ENCODE peak calls at places on chromosomes 4 and X, in five cellular contexts. G is stomach, T is right lobe of liver, C is left lung, X is ascending aorta. S is an unnamed sample.

GRCh38 chrX:125786306-125786705 is 379.8 kb downstream of the DCAF12L2 start:
- DNase-seq in C (no peak), X (no peak), G (no peak), T (no peak), S (no peak)

GRCh38 chr4:184838249-184839074 is 12.7 kb upstream of the ACSL1 start:
- DNase-seq in X (no peak), C (no peak), T (no peak), G (no peak), S (no peak)

GRCh38 chrX:100994352-100995281 is 25.1 kb downstream of the ARL13A start:
- DNase-seq in G (no peak), C (no peak), T (no peak), X (no peak), S (no peak)

GRCh38 chr4:4439782-4440181 is 52.9 kb downstream of the NSG1 start:
- DNase-seq in C (no peak), T (no peak), X (no peak), G (no peak), S (no peak)

GRCh38 chr4:138096384-138097062 is 145.6 kb downstream of the SLC7A11 start:
- DNase-seq in C (no peak), X (no peak), G (no peak), T (no peak), S (no peak)

GRCh38 chrX:38519651-38520050 is 41.7 kb upstream of the TSPAN7 start:
- DNase-seq in X (no peak), G (no peak), C (no peak), T (no peak), S (no peak)

GRCh38 chr4:19982556-19982955 is 269.1 kb upstream of the SLIT2 start:
- DNase-seq in X (no peak), T (no peak), C (no peak), G (no peak), S (no peak)

GRCh38 chr4:144267084-144267483 is 126.6 kb upstream of the GYPA start:
- DNase-seq in T (no peak), G (no peak), C (no peak), X (no peak), S (no peak)

GRCh38 chr4:181692965-181693364 is 550.2 kb upstream of the TENM3 start:
- DNase-seq in G (no peak), T (no peak), C (no peak), X (no peak), S (no peak)

GRCh38 chr4:179596621-179597020 is 2154.4 kb upstream of the AGA start:
- DNase-seq in T (no peak), X (no peak), C (no peak), G (no peak), S (no peak)

GRCh38 chrX:139204903-139205667 is 325.5 kb upstream of the F9 start:
- DNase-seq in G (peak; percentile 73), C (no peak), X (no peak), T (peak; percentile 41), S (peak; percentile 24)

GRCh38 chr4:84218002-84218401 is 281.1 kb downstream of the NKX6-1 start:
- DNase-seq in X (no peak), G (no peak), C (no peak), T (no peak), S (no peak)

GRCh38 chrX:2700405-2701320 is 9.6 kb downstream of the CD99 start:
- DNase-seq in G (no peak), C (no peak), X (no peak), T (no peak), S (no peak)

GRCh38 chr4:32485976-32486375 is 1765.8 kb downstream of the PCDH7 start:
- DNase-seq in T (no peak), G (no peak), C (no peak), X (no peak), S (no peak)

GRCh38 chr4:156607198-156607498 is 364.5 kb downstream of the PDGFC start:
- DNase-seq in T (no peak), X (no peak), C (no peak), G (no peak), S (no peak)

GRCh38 chr4:15396157-15396800 is 31.6 kb upstream of the C1QTNF7 start:
- DNase-seq in X (no peak), T (no peak), G (peak; percentile 32), C (peak; percentile 39), S (peak; percentile 38)

GRCh38 chr4:76733380-76733779 is 164.6 kb downstream of the SOWAHB start:
- DNase-seq in C (no peak), T (no peak), G (peak; percentile 73), X (no peak), S (no peak)

GRCh38 chrX:1322393-1322792 is 14.2 kb upstream of the IL3RA start:
- DNase-seq in G (no peak), T (no peak), X (no peak), C (no peak), S (no peak)

GRCh38 chr4:61462451-61463326 is 262.6 kb downstream of the ADGRL3 start:
- DNase-seq in G (peak; percentile 28), T (no peak), C (no peak), X (no peak), S (no peak)

GRCh38 chr4:119833611-119834010 is 205.0 kb upstream of the PDE5A start:
- DNase-seq in X (peak; percentile 66), G (no peak), C (no peak), T (no peak), S (no peak)

GRCh38 chr4:169221662-169222061 is 49.1 kb downstream of the SH3RF1 start:
- DNase-seq in G (no peak), X (no peak), C (no peak), T (no peak), S (no peak)

GRCh38 chr4:17521595-17521994 is 6.6 kb downstream of the CLRN2 start:
- DNase-seq in X (no peak), T (no peak), C (no peak), G (no peak), S (no peak)

GRCh38 chr4:142817442-142817841 is 28.7 kb downstream of the INPP4B start:
- DNase-seq in X (peak; percentile 81), G (no peak), T (no peak), C (no peak), S (no peak)

GRCh38 chrX:119410027-119410819 is 11.1 kb downstream of the SLC25A43 start:
- DNase-seq in T (peak; percentile 56), C (peak; percentile 67), G (peak; percentile 60), X (peak; percentile 65), S (peak; percentile 83)

GRCh38 chrX:22585831-22586230 is 313.1 kb downstream of the CBLL2 start:
- DNase-seq in T (no peak), C (no peak), X (no peak), G (no peak), S (no peak)

GRCh38 chr4:146389561-146389960 is 132.2 kb downstream of the SLC10A7 start:
- DNase-seq in C (no peak), T (no peak), G (no peak), X (no peak), S (no peak)

GRCh38 chrX:26783512-26784225 is 567.7 kb downstream of the MAGEB5 start:
- DNase-seq in G (peak; percentile 36), C (no peak), X (no peak), T (no peak), S (peak; percentile 19)

GRCh38 chr4:19497692-19498091 is 754.0 kb upstream of the SLIT2 start:
- DNase-seq in X (no peak), G (no peak), C (no peak), T (no peak), S (no peak)

GRCh38 chrX:63561425-63561824 is 210.3 kb upstream of the SPIN4 start:
- DNase-seq in T (no peak), G (no peak), X (no peak), C (no peak), S (no peak)

GRCh38 chrX:1300449-1300848 is 31.8 kb downstream of the CSF2RA start:
- DNase-seq in X (no peak), G (no peak), C (no peak), T (no peak), S (no peak)

GRCh38 chrX:48468693-48469691 is 1.1 kb downstream of the SLC38A5 start:
- DNase-seq in G (no peak), X (no peak), C (no peak), T (no peak), S (peak; percentile 43)

GRCh38 chr4:56048621-56049427 is 100.1 kb downstream of the CEP135 start:
- DNase-seq in G (peak; percentile 40), T (peak; percentile 47), X (no peak), C (peak; percentile 52), S (peak; percentile 73)

GRCh38 chr4:102535398-102536082 is 34.4 kb downstream of the NFKB1 start:
- DNase-seq in C (no peak), X (no peak), G (no peak), T (no peak), S (no peak)

GRCh38 chr4:186904104-186904503 is 180.4 kb upstream of the FAT1 start:
- DNase-seq in C (no peak), T (no peak), G (no peak), X (no peak), S (no peak)

GRCh38 chr4:78100060-78100459 is 42.9 kb downstream of the FRAS1 start:
- DNase-seq in G (no peak), X (no peak), T (no peak), C (no peak), S (no peak)

GRCh38 chrX:11757729-11758399 is at the start of gene MSL3:
- DNase-seq in C (peak; percentile 56), X (peak; percentile 81), G (peak; percentile 56), T (peak; percentile 69), S (peak; percentile 34)

GRCh38 chr4:139823345-139823744 is 157.7 kb downstream of the MGST2 start:
- DNase-seq in G (no peak), X (no peak), C (no peak), T (no peak), S (no peak)
- H3K4me1 ChIP-seq in G (no peaks in the 10 kb centered on the region), X (no peaks in the 10 kb centered on the region), C (no peaks in the 10 kb centered on the region), T (no peaks in the 10 kb centered on the region), S (no peaks in the 10 kb centered on the region)

GRCh38 chr4:88587285-88587684 is 5.0 kb upstream of the HERC3 start:
- DNase-seq in G (no peak), C (no peak), X (no peak), T (no peak), S (no peak)
- H3K4me3 ChIP-seq in G (no peak overlapping the region), C (no peak overlapping the region), X (no peak overlapping the region), T (no peak overlapping the region), S (no peak overlapping the region)

DNA sequence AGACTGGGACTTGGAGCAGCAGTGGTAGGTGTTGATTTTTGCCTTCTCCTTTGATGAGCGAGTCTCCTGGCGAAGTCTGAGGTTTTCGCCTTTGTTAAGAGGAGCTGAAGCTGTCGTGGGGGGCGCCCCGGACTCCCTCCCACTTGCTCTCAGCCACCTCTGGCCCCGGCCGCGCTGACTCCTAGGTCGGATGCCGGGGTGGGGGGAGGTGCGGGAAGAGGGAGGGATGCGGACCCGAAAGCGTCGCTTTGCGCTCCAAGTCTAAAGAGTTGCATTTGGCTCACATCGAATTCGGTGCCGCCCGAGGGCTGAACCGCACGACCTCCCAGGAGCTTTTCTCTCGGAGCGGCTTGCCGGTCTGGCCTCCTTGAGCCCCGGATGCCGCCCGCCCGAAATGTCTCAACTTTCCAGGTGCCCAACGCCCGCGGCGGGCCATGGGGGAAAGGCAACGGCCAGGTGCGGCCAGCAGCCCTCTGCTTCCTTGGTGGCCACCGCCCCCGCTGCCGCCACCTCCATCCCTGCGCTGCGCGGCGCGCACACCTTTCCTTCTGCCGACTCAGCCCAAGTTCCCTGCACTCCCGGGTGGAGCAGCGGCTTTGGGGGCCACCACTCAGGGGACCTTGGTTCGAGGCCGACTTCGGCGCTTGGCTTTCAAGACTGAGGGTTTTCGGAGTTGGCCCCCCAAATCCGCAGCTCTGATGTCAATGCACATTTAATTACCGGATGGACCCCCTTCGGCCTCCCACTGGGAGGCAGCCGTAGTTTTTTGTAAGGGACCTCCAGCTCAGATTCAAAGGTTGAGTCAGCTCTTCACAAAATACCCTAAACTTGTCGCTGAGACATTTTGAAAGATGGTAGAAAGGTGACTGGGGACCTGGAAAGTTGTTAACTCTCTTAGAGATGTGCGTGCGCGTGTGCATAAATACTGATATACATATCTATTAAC is 977 bp downstream of the AFF2 start:
- DNase-seq in G (no peak), C (peak; percentile 31), T (peak; percentile 29), X (no peak), S (no peak)
- H3K4me1 ChIP-seq in G (peaks cover 10% of the 10 kb centered on the region), C (peaks cover 7% of the 10 kb centered on the region), T (no peaks in the 10 kb centered on the region), X (no peaks in the 10 kb centered on the region), S (no peaks in the 10 kb centered on the region)

GRCh38 chr4:25654971-25655963 is at the start of gene SLC34A2:
- DNase-seq in C (peak; percentile 68), T (no peak), G (peak; percentile 33), X (no peak), S (no peak)
- H3K4me3 ChIP-seq in C (peak within 1 kb of the TSS; percentile 29), T (no peak within 1 kb of the TSS), G (peak within 1 kb of the TSS; percentile 34), X (no peak within 1 kb of the TSS), S (no peak within 1 kb of the TSS)